ENCODE peak calls at places on chromosomes 12 and 14, in ten cellular contexts. One of them, this sample, is unnamed.

GRCh38 chr14:99315197-99315596 is 43.2 kb upstream of the BCL11B start:
- DNase-seq in aorta: no peak
- DNase-seq in A549: no peak
- DNase-seq in AG08396: no peak
- DNase-seq in stimulated activated CD4-positive, alpha-beta T cell treated with anti-CD3 and anti-CD28 coated beads, Interleukin-15, amount 100 ng/mL, for 1 hour: no peak
- DNase-seq in MCF 10A: peak
- DNase-seq in effector memory CD8-positive, alpha-beta T cell: no peak
- DNase-seq in skeletal muscle cell: no peak
- DNase-seq in spleen: no peak
- DNase-seq in G401: no peak
- DNase-seq in this sample: no peak

GRCh38 chr14:91957876-91958313 is 10.4 kb upstream of the FBLN5 start:
- DNase-seq in aorta: no peak
- DNase-seq in MCF 10A: no peak
- DNase-seq in G401: no peak
- DNase-seq in skeletal muscle cell: no peak
- DNase-seq in stimulated activated CD4-positive, alpha-beta T cell treated with anti-CD3 and anti-CD28 coated beads, Interleukin-15, amount 100 ng/mL, for 1 hour: no peak
- DNase-seq in A549: no peak
- DNase-seq in effector memory CD8-positive, alpha-beta T cell: no peak
- DNase-seq in spleen: no peak
- DNase-seq in AG08396: no peak
- DNase-seq in this sample: no peak

GRCh38 chr12:6635856-6636521 is at the start of gene LPAR5:
- DNase-seq in stimulated activated CD4-positive, alpha-beta T cell treated with anti-CD3 and anti-CD28 coated beads, Interleukin-15, amount 100 ng/mL, for 1 hour: no peak
- DNase-seq in spleen: peak
- DNase-seq in MCF 10A: peak
- DNase-seq in effector memory CD8-positive, alpha-beta T cell: no peak
- DNase-seq in G401: no peak
- DNase-seq in aorta: peak
- DNase-seq in AG08396: no peak
- DNase-seq in A549: peak
- DNase-seq in skeletal muscle cell: no peak
- DNase-seq in this sample: no peak

GRCh38 chr12:78118486-78118885 is 287.8 kb downstream of the NAV3 start:
- DNase-seq in skeletal muscle cell: no peak
- DNase-seq in aorta: no peak
- DNase-seq in spleen: no peak
- DNase-seq in A549: no peak
- DNase-seq in G401: no peak
- DNase-seq in stimulated activated CD4-positive, alpha-beta T cell treated with anti-CD3 and anti-CD28 coated beads, Interleukin-15, amount 100 ng/mL, for 1 hour: no peak
- DNase-seq in effector memory CD8-positive, alpha-beta T cell: no peak
- DNase-seq in AG08396: no peak
- DNase-seq in MCF 10A: no peak
- DNase-seq in this sample: no peak

GRCh38 chr14:86787782-86788181 is 1205.2 kb downstream of the GALC start:
- DNase-seq in effector memory CD8-positive, alpha-beta T cell: no peak
- DNase-seq in stimulated activated CD4-positive, alpha-beta T cell treated with anti-CD3 and anti-CD28 coated beads, Interleukin-15, amount 100 ng/mL, for 1 hour: no peak
- DNase-seq in spleen: no peak
- DNase-seq in A549: no peak
- DNase-seq in aorta: no peak
- DNase-seq in MCF 10A: peak
- DNase-seq in G401: no peak
- DNase-seq in AG08396: no peak
- DNase-seq in skeletal muscle cell: peak
- DNase-seq in this sample: no peak

GRCh38 chr14:47186491-47186890 is 488.9 kb downstream of the MDGA2 start:
- DNase-seq in G401: no peak
- DNase-seq in A549: no peak
- DNase-seq in spleen: no peak
- DNase-seq in aorta: no peak
- DNase-seq in AG08396: no peak
- DNase-seq in effector memory CD8-positive, alpha-beta T cell: no peak
- DNase-seq in MCF 10A: no peak
- DNase-seq in stimulated activated CD4-positive, alpha-beta T cell treated with anti-CD3 and anti-CD28 coated beads, Interleukin-15, amount 100 ng/mL, for 1 hour: no peak
- DNase-seq in skeletal muscle cell: peak
- DNase-seq in this sample: no peak

GRCh38 chr12:124420041-124420765 is 125.3 kb downstream of the RFLNA start:
- DNase-seq in effector memory CD8-positive, alpha-beta T cell: no peak
- DNase-seq in G401: no peak
- DNase-seq in aorta: no peak
- DNase-seq in skeletal muscle cell: no peak
- DNase-seq in stimulated activated CD4-positive, alpha-beta T cell treated with anti-CD3 and anti-CD28 coated beads, Interleukin-15, amount 100 ng/mL, for 1 hour: no peak
- DNase-seq in spleen: no peak
- DNase-seq in A549: no peak
- DNase-seq in MCF 10A: no peak
- DNase-seq in AG08396: no peak
- DNase-seq in this sample: no peak

GRCh38 chr14:71432334-71432733 is 499.9 kb upstream of the RGS6 start:
- DNase-seq in G401: no peak
- DNase-seq in spleen: no peak
- DNase-seq in stimulated activated CD4-positive, alpha-beta T cell treated with anti-CD3 and anti-CD28 coated beads, Interleukin-15, amount 100 ng/mL, for 1 hour: no peak
- DNase-seq in effector memory CD8-positive, alpha-beta T cell: no peak
- DNase-seq in A549: no peak
- DNase-seq in MCF 10A: no peak
- DNase-seq in skeletal muscle cell: no peak
- DNase-seq in AG08396: no peak
- DNase-seq in aorta: no peak
- DNase-seq in this sample: no peak

GRCh38 chr12:107327783-107328182 is 234.4 kb upstream of the CRY1 start:
- DNase-seq in spleen: no peak
- DNase-seq in AG08396: no peak
- DNase-seq in stimulated activated CD4-positive, alpha-beta T cell treated with anti-CD3 and anti-CD28 coated beads, Interleukin-15, amount 100 ng/mL, for 1 hour: no peak
- DNase-seq in aorta: no peak
- DNase-seq in MCF 10A: no peak
- DNase-seq in skeletal muscle cell: no peak
- DNase-seq in G401: no peak
- DNase-seq in A549: peak
- DNase-seq in effector memory CD8-positive, alpha-beta T cell: no peak
- DNase-seq in this sample: no peak

GRCh38 chr14:91225025-91225424 is 19.5 kb downstream of the GPR68 start:
- DNase-seq in spleen: no peak
- DNase-seq in AG08396: no peak
- DNase-seq in G401: no peak
- DNase-seq in A549: no peak
- DNase-seq in MCF 10A: peak
- DNase-seq in stimulated activated CD4-positive, alpha-beta T cell treated with anti-CD3 and anti-CD28 coated beads, Interleukin-15, amount 100 ng/mL, for 1 hour: no peak
- DNase-seq in effector memory CD8-positive, alpha-beta T cell: no peak
- DNase-seq in aorta: no peak
- DNase-seq in skeletal muscle cell: no peak
- DNase-seq in this sample: no peak

GRCh38 chr14:33493329-33493728 is 457.5 kb downstream of the EGLN3 start:
- DNase-seq in spleen: no peak
- DNase-seq in stimulated activated CD4-positive, alpha-beta T cell treated with anti-CD3 and anti-CD28 coated beads, Interleukin-15, amount 100 ng/mL, for 1 hour: no peak
- DNase-seq in effector memory CD8-positive, alpha-beta T cell: no peak
- DNase-seq in G401: no peak
- DNase-seq in AG08396: no peak
- DNase-seq in skeletal muscle cell: no peak
- DNase-seq in MCF 10A: no peak
- DNase-seq in A549: no peak
- DNase-seq in aorta: no peak
- DNase-seq in this sample: no peak